ENCODE peak calls at places on chromosome 19, in ten cellular contexts. T is left ventricle myocardium inferior, M is neural crest cell, S is uterus, R is upper lobe of left lung, Y is foreskin fibroblast, O is fibroblast of the aortic adventitia, L is cardiac fibroblast, V is PC-3, X is vagina. Z is an unnamed sample.

GRCh38 chr19:18021121-18021755 is 13.3 kb downstream of the ARRDC2 start:
- DNase-seq in T (peak), M (no peak), S (peak), R (peak), Y (peak), O (peak), L (peak), V (peak), X (no peak), Z (no peak)

GRCh38 chr19:7506385-7507328 is 9.2 kb upstream of the ZNF358 start:
- DNase-seq in T (peak), M (peak), S (peak), R (peak), Y (peak), O (peak), L (peak), V (peak), X (no peak), Z (peak)

GRCh38 chr19:3577741-3578344 is 5.1 kb downstream of the HMG20B start:
- DNase-seq in T (no peak), M (no peak), S (no peak), R (peak), Y (no peak), O (no peak), L (no peak), V (no peak), X (no peak), Z (no peak)

GRCh38 chr19:2631213-2631821 is 71.2 kb downstream of the GNG7 start:
- DNase-seq in T (no peak), M (no peak), S (no peak), R (no peak), Y (peak), O (peak), L (peak), V (peak), X (no peak), Z (no peak)

GRCh38 chr19:18401580-18402112 is 4.2 kb upstream of the LRRC25 start:
- DNase-seq in T (peak), M (no peak), S (no peak), R (no peak), Y (peak), O (peak), L (peak), V (peak), X (no peak), Z (peak)

GRCh38 chr19:17429661-17430101 is 9.8 kb downstream of the MVB12A start:
- DNase-seq in T (no peak), M (no peak), S (peak), R (no peak), Y (peak), O (no peak), L (no peak), V (no peak), X (no peak), Z (no peak)

GRCh38 chr19:13849277-13849676 is 27.7 kb upstream of the NANOS3 start:
- DNase-seq in T (no peak), M (no peak), S (no peak), R (no peak), Y (no peak), O (no peak), L (no peak), V (peak), X (no peak), Z (no peak)

GRCh38 chr19:13668964-13669363 is 95.4 kb upstream of the MRI1 start:
- DNase-seq in T (no peak), M (no peak), S (no peak), R (no peak), Y (no peak), O (no peak), L (no peak), V (no peak), X (no peak), Z (no peak)

GRCh38 chr19:23440791-23441190 is 45.5 kb upstream of the ZNF91 start:
- DNase-seq in T (no peak), M (no peak), S (no peak), R (no peak), Y (no peak), O (no peak), L (no peak), V (no peak), X (no peak), Z (no peak)

GRCh38 chr19:23437901-23438300 is 42.6 kb upstream of the ZNF91 start:
- DNase-seq in T (no peak), M (no peak), S (no peak), R (no peak), Y (no peak), O (no peak), L (no peak), V (no peak), X (no peak), Z (no peak)

GRCh38 chr19:23436944-23437343 is 41.7 kb upstream of the ZNF91 start:
- DNase-seq in T (no peak), M (no peak), S (no peak), R (no peak), Y (no peak), O (no peak), L (no peak), V (peak), X (no peak), Z (no peak)

GRCh38 chr19:23439623-23440022 is 44.4 kb upstream of the ZNF91 start:
- DNase-seq in T (no peak), M (no peak), S (no peak), R (no peak), Y (no peak), O (no peak), L (no peak), V (no peak), X (no peak), Z (no peak)

GRCh38 chr19:23440207-23440606 is 44.9 kb upstream of the ZNF91 start:
- DNase-seq in T (no peak), M (no peak), S (no peak), R (no peak), Y (no peak), O (no peak), L (no peak), V (no peak), X (no peak), Z (no peak)
- TF ChIP-seq CTCF in T (no peak), M (no peak), S (no peak), R (no peak), Y (no peak), O (peak), L (peak), V (peak), X (no peak), Z (no peak)

DNA sequence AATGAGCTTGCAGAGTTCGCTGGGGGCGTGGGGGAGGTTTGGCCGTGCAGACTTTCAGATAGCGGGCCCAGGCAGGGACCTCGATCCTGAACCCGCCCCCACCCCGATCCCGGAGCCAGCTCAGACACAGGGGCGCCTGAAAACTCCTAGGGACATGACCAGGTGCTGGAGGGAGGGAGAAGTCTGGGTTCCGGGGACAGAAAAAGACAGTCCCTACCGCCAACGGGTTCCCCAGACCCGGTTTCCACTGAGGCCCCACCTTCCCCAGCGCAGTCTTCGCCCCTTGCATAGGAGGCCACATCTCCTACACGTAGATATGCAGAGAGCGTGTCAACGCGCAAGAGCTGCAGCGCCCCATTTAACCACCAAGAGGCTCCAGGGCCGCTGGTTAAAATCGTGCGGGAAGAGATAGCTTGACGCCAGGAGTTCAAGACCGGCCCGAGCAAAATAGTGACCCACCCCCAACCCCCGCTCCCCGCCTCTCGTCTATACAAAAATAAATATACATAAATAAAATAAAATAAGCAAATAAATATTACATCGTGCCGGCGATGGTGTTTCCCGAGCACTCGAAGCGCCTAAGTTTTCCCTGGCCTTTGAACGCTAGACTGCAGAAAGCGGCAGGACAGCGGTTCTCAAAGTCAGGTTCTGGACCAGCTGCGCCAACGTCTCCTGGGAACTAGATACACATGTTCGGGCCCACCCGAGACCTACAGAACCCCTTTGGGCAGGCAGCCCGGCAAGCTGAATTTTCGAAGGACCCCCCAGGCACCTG is 8.3 kb downstream of the CCDC8 start:
- DNase-seq in T (no peak), M (no peak), S (peak), R (peak), Y (peak), O (peak), L (peak), V (peak), X (no peak), Z (no peak)
- TF ChIP-seq CTCF in T (peak), M (peak), S (peak), R (no peak), Y (no peak), O (peak), L (no peak), V (no peak), X (no peak), Z (no peak)

GRCh38 chr19:44824758-44825157 is 15.9 kb downstream of the BCAM start:
- DNase-seq in T (no peak), M (no peak), S (no peak), R (no peak), Y (no peak), O (no peak), L (no peak), V (peak), X (no peak), Z (no peak)
- TF ChIP-seq CTCF in T (no peak), M (no peak), S (no peak), R (no peak), Y (no peak), O (no peak), L (no peak), V (no peak), X (no peak), Z (no peak)

DNA sequence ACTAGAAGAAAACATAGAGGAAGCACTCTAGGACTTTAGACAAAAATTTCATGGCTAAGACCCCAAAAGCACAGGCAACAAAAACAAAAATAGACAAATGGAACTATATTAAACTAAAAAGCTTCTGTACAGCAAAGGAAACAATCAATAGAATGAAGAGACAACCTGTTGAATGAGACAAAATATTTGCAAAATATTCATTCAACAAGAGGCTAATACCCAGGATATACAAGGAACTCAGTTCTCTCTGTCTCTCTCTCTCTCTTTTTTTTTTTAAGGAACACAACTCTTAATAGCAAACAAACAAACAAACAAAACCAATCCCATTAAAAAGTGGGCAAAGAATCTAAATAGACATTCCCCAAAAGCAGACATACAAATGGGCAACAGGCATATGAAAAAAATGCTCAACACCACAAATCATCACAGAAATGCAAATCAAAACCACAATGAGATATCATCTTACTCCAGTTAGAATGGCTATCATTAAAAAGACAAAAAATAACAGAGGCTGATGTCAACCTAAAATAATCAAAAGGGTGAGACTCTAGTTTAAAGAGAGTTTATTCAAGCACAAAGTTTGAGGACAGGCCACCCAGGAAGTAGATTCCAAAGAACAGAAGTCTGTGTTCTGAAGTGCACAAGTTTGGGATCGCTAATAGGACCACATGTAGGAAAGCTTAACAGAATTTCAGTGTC is 27.1 kb upstream of the SLC7A9 start:
- DNase-seq in T (no peak), M (no peak), S (no peak), R (no peak), Y (peak), O (no peak), L (peak), V (no peak), X (no peak), Z (no peak)
- TF ChIP-seq CTCF in T (no peak), M (no peak), S (no peak), R (no peak), Y (no peak), O (no peak), L (no peak), V (no peak), X (no peak), Z (no peak)

DNA sequence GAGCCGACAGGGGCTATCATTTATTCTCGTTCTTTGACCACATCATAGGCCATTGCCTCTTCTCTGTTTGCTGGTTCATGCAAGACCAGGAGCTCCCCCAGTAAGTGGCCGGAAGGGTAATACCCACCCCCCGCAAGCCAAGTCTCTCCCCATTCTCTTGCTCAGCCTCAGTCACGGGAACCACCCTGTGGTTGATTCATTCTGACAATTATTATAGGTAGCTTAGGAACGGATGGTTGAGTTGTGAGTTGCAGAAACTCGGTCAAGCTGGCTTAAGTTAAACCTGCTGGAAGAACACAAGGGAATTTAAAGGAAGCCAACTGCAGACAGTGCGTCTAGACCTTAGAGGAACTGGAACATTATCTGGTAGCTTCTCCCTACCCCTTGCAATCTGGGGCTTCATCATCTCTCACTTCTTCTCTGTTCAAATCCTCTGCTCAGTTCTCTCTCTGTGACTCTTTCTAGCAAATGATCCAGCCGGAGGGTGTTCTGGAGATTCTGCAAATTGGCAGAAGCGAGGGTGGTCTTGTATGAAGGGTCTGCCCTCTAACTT is 8.9 kb downstream of the FPR1 start:
- DNase-seq in T (no peak), M (no peak), S (no peak), R (no peak), Y (no peak), O (peak), L (peak), V (peak), X (no peak), Z (no peak)
- TF ChIP-seq CTCF in T (no peak), M (no peak), S (no peak), R (no peak), Y (no peak), O (no peak), L (no peak), V (no peak), X (no peak), Z (no peak)

DNA sequence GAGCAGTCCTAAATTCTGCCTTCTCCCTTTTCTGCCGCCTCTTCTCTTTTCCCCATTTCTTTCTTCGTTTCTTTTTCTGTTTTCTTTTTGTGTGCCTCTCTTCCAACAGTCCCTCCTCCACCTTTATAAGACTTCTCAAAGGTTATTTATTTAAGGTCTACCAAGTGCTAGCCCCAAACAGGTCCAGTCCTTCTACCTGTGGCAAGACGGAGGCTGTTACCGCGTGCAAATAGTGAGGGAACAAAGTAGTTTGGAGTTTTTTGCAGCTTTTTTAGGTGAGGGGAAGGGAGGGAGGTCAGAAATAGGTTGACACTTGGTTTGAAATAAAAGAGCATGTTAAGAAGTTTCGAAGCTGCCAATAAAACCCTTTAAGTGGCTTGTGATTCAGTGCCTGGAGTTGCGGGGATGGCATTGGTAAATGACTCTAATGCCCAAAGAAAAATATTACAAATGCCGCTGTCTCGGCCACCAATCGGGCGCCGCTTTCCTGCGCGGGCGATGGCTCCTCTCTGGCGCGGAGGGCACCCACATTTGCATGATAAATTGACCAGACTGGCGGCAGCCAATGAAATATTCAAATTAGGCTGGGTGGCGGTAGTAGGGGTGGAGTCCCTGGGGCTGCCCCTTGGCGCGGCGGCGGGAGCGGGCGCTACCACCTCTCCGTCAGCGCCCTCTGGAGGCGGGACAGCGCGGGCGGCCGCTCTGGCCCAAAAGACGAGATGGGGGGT is 7.5 kb upstream of the TSHZ3 start:
- DNase-seq in T (peak), M (no peak), S (no peak), R (peak), Y (no peak), O (no peak), L (no peak), V (no peak), X (no peak), Z (peak)
- TF ChIP-seq CTCF in T (peak), M (peak), S (no peak), R (peak), Y (no peak), O (peak), L (peak), V (no peak), X (no peak), Z (peak)

GRCh38 chr19:12208221-12208620 is 45.3 kb downstream of the ZNF136 start:
- DNase-seq in T (no peak), M (no peak), S (no peak), R (no peak), Y (no peak), O (no peak), L (no peak), V (no peak), X (no peak), Z (no peak)

GRCh38 chr19:12205296-12205695 is 42.4 kb downstream of the ZNF136 start:
- DNase-seq in T (no peak), M (no peak), S (no peak), R (no peak), Y (no peak), O (no peak), L (no peak), V (no peak), X (no peak), Z (no peak)

GRCh38 chr19:12198136-12198535 is 35.2 kb downstream of the ZNF136 start:
- DNase-seq in T (no peak), M (no peak), S (no peak), R (no peak), Y (no peak), O (no peak), L (no peak), V (no peak), X (no peak), Z (no peak)

GRCh38 chr19:12200020-12200419 is 37.1 kb downstream of the ZNF136 start:
- DNase-seq in T (no peak), M (no peak), S (no peak), R (no peak), Y (no peak), O (no peak), L (no peak), V (no peak), X (no peak), Z (no peak)

DNA sequence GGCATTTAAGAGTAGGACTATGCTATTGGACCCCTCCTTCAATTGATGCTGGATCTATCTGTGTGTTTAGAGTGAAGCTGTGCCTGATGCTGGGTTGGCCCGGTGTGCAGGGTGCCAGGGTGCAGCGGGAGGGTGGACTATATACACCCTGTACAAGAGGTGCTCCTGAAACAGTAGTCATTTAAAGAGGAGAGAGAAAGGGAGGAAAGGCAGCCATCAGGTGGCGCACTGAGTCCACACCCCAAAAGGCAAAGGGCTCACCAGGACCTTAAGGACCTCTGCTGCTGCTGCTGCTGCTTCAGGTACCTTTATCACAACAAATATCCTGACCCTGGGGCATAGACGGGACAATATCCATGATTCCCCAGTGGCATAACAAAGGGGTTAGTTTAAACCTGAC is 39.4 kb downstream of the ZNF136 start:
- DNase-seq in T (peak), M (no peak), S (no peak), R (no peak), Y (peak), O (no peak), L (no peak), V (no peak), X (no peak), Z (no peak)
- TF ChIP-seq CTCF in T (peak), M (no peak), S (no peak), R (no peak), Y (no peak), O (no peak), L (peak), V (peak), X (no peak), Z (no peak)

GRCh38 chr19:56613639-56614038 is 18.5 kb downstream of the ZNF71 start:
- DNase-seq in T (no peak), M (no peak), S (no peak), R (no peak), Y (peak), O (no peak), L (no peak), V (no peak), X (no peak), Z (no peak)
- TF ChIP-seq CTCF in T (no peak), M (no peak), S (no peak), R (no peak), Y (no peak), O (no peak), L (no peak), V (no peak), X (no peak), Z (no peak)

GRCh38 chr19:42629191-42629590 is 34.5 kb upstream of the CEACAM8 start:
- DNase-seq in T (no peak), M (no peak), S (no peak), R (no peak), Y (peak), O (no peak), L (no peak), V (no peak), X (no peak), Z (no peak)

GRCh38 chr19:42634409-42635232 is 39.9 kb upstream of the CEACAM8 start:
- DNase-seq in T (no peak), M (no peak), S (no peak), R (no peak), Y (peak), O (peak), L (peak), V (peak), X (no peak), Z (peak)

DNA sequence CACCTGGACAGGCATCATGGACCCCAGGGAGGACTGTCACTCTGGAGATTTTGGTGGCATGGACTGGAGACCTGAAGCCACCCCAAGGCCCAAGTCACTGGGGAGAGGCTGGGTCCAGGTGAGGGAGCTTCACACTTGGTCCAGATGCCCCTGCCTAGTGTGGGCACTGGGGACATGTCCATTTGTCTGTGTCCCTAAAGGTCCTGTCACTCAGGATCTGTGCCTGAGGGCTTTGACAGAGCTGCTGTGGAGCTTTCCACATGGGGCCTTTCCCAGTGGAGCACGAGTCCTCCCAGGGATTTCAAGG is 40.5 kb upstream of the CEACAM8 start:
- DNase-seq in T (no peak), M (no peak), S (no peak), R (no peak), Y (no peak), O (no peak), L (no peak), V (no peak), X (no peak), Z (no peak)
- TF ChIP-seq CTCF in T (peak), M (no peak), S (no peak), R (no peak), Y (no peak), O (no peak), L (no peak), V (peak), X (no peak), Z (no peak)